ENCODE peak calls at places on chromosomes 16 and 17, in six cellular contexts. One of them, this sample, is unnamed.

GRCh38 chr16:22321340-22322001 is 24.3 kb downstream of the POLR3E start:
- DNase-seq in thoracic aorta: no peak
- DNase-seq in suprapubic skin: no peak
- DNase-seq in sigmoid colon: peak; percentile 86
- DNase-seq in prostate gland: peak; percentile 77
- DNase-seq in HCT116: peak; percentile 24
- DNase-seq in this sample: no peak

GRCh38 chr17:59094921-59095530 is 11.7 kb downstream of the TRIM37 start:
- DNase-seq in suprapubic skin: no peak
- DNase-seq in sigmoid colon: no peak
- DNase-seq in HCT116: no peak
- DNase-seq in prostate gland: no peak
- DNase-seq in thoracic aorta: no peak
- DNase-seq in this sample: no peak

GRCh38 chr16:66357523-66357928 is 9.0 kb upstream of the CDH5 start:
- DNase-seq in thoracic aorta: no peak
- DNase-seq in sigmoid colon: peak; percentile 75
- DNase-seq in suprapubic skin: no peak
- DNase-seq in prostate gland: peak; percentile 36
- DNase-seq in HCT116: peak; percentile 72
- DNase-seq in this sample: no peak

GRCh38 chr16:54931041-54931756 is 534 bp downstream of the IRX5 start:
- DNase-seq in HCT116: no peak
- DNase-seq in thoracic aorta: no peak
- DNase-seq in suprapubic skin: peak; percentile 72
- DNase-seq in sigmoid colon: no peak
- DNase-seq in prostate gland: no peak
- DNase-seq in this sample: no peak

GRCh38 chr17:44119062-44119461 is 4.4 kb downstream of the HDAC5 start:
- DNase-seq in sigmoid colon: no peak
- DNase-seq in suprapubic skin: no peak
- DNase-seq in thoracic aorta: no peak
- DNase-seq in prostate gland: no peak
- DNase-seq in HCT116: no peak
- DNase-seq in this sample: no peak

GRCh38 chr16:56985288-56985961 is 3.9 kb upstream of the NLRC5 start:
- DNase-seq in thoracic aorta: peak; percentile 36
- DNase-seq in HCT116: peak; percentile 62
- DNase-seq in sigmoid colon: peak; percentile 87
- DNase-seq in prostate gland: no peak
- DNase-seq in suprapubic skin: peak; percentile 86
- DNase-seq in this sample: peak; percentile 88

GRCh38 chr16:13134843-13135242 is 233.4 kb downstream of the SHISA9 start:
- DNase-seq in HCT116: no peak
- DNase-seq in sigmoid colon: no peak
- DNase-seq in suprapubic skin: no peak
- DNase-seq in thoracic aorta: no peak
- DNase-seq in prostate gland: no peak
- DNase-seq in this sample: no peak

GRCh38 chr17:78654230-78654824 is 77.1 kb upstream of the DNAH17 start:
- DNase-seq in HCT116: no peak
- DNase-seq in prostate gland: no peak
- DNase-seq in thoracic aorta: no peak
- DNase-seq in suprapubic skin: no peak
- DNase-seq in sigmoid colon: no peak
- DNase-seq in this sample: no peak

GRCh38 chr17:27381007-27381501 is 75.2 kb upstream of the KSR1 start:
- DNase-seq in HCT116: peak; percentile 74
- DNase-seq in prostate gland: peak; percentile 12
- DNase-seq in sigmoid colon: peak; percentile 68
- DNase-seq in suprapubic skin: peak; percentile 78
- DNase-seq in thoracic aorta: no peak
- DNase-seq in this sample: no peak

GRCh38 chr16:22670551-22670970 is 143.4 kb upstream of the HS3ST2 start:
- DNase-seq in sigmoid colon: peak; percentile 65
- DNase-seq in HCT116: peak; percentile 65
- DNase-seq in suprapubic skin: no peak
- DNase-seq in prostate gland: no peak
- DNase-seq in thoracic aorta: no peak
- DNase-seq in this sample: no peak

GRCh38 chr17:48546187-48546923 is 1.4 kb upstream of the HOXB2 start:
- DNase-seq in prostate gland: no peak
- DNase-seq in sigmoid colon: peak; percentile 79
- DNase-seq in thoracic aorta: no peak
- DNase-seq in suprapubic skin: no peak
- DNase-seq in HCT116: no peak
- DNase-seq in this sample: no peak

GRCh38 chr17:8142887-8143580 is 9.2 kb downstream of the PER1 start:
- DNase-seq in sigmoid colon: peak; percentile 66
- DNase-seq in HCT116: no peak
- DNase-seq in suprapubic skin: peak; percentile 76
- DNase-seq in thoracic aorta: no peak
- DNase-seq in prostate gland: no peak
- DNase-seq in this sample: no peak

GRCh38 chr17:1244606-1245012 is 25.6 kb upstream of the BHLHA9 start:
- DNase-seq in prostate gland: no peak
- DNase-seq in HCT116: no peak
- DNase-seq in sigmoid colon: no peak
- DNase-seq in suprapubic skin: no peak
- DNase-seq in thoracic aorta: no peak
- DNase-seq in this sample: no peak

GRCh38 chr16:87956771-87957279 is 5.6 kb downstream of the BANP start:
- DNase-seq in prostate gland: no peak
- DNase-seq in HCT116: no peak
- DNase-seq in thoracic aorta: no peak
- DNase-seq in sigmoid colon: no peak
- DNase-seq in suprapubic skin: no peak
- DNase-seq in this sample: no peak

GRCh38 chr16:80085606-80086005 is 455.2 kb upstream of the DYNLRB2 start:
- DNase-seq in prostate gland: no peak
- DNase-seq in sigmoid colon: no peak
- DNase-seq in thoracic aorta: no peak
- DNase-seq in HCT116: no peak
- DNase-seq in suprapubic skin: no peak
- DNase-seq in this sample: no peak

GRCh38 chr17:79804856-79805696 is 8.2 kb upstream of the CBX8 start:
- DNase-seq in prostate gland: no peak
- DNase-seq in HCT116: no peak
- DNase-seq in suprapubic skin: no peak
- DNase-seq in thoracic aorta: no peak
- DNase-seq in sigmoid colon: no peak
- DNase-seq in this sample: no peak

GRCh38 chr16:55478827-55479559 is at the start of gene MMP2:
- DNase-seq in thoracic aorta: no peak
- DNase-seq in suprapubic skin: peak; percentile 89
- DNase-seq in sigmoid colon: peak; percentile 93
- DNase-seq in HCT116: no peak
- DNase-seq in prostate gland: no peak
- DNase-seq in this sample: peak; percentile 85

GRCh38 chr17:2179615-2180295 is 123.8 kb downstream of the SMG6 start:
- DNase-seq in HCT116: no peak
- DNase-seq in suprapubic skin: peak; percentile 82
- DNase-seq in thoracic aorta: peak; percentile 60
- DNase-seq in sigmoid colon: peak; percentile 96
- DNase-seq in prostate gland: peak; percentile 51
- DNase-seq in this sample: peak; percentile 85

GRCh38 chr17:60602385-60602742 is 2.4 kb downstream of the PPM1D start:
- DNase-seq in prostate gland: no peak
- DNase-seq in HCT116: no peak
- DNase-seq in sigmoid colon: no peak
- DNase-seq in thoracic aorta: no peak
- DNase-seq in suprapubic skin: no peak
- DNase-seq in this sample: no peak

GRCh38 chr16:75614247-75614897 is 8.7 kb downstream of the ADAT1 start:
- DNase-seq in sigmoid colon: no peak
- DNase-seq in thoracic aorta: no peak
- DNase-seq in suprapubic skin: no peak
- DNase-seq in HCT116: no peak
- DNase-seq in prostate gland: no peak
- DNase-seq in this sample: no peak

GRCh38 chr17:80594666-80595269 is 50.1 kb downstream of the RPTOR start:
- DNase-seq in prostate gland: no peak
- DNase-seq in thoracic aorta: no peak
- DNase-seq in HCT116: no peak
- DNase-seq in sigmoid colon: no peak
- DNase-seq in suprapubic skin: no peak
- DNase-seq in this sample: no peak

DNA sequence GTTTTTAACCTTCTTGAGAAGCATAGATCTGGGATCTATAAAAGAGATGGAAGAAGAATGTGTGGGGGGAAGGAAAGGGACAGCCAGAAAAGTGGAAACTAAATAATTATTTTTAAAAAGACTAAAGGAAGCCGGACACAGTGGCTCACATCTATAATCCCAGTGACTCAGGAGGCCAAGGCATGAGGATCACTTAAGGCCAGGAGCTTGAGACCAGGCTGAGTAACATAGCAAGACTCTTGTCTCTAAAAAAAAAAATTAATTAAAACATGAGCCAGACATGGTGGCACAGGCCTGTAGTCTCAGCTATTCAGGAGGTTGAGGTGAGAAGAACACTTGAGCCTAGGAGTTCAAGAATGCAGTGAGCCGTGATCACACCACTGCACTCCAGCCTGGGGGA is 335.1 kb downstream of the GRIN2A start:
- DNase-seq in suprapubic skin: no peak
- DNase-seq in prostate gland: no peak
- DNase-seq in HCT116: no peak
- DNase-seq in thoracic aorta: no peak
- DNase-seq in sigmoid colon: no peak
- DNase-seq in this sample: no peak
- H3K4me1 ChIP-seq in suprapubic skin: no peaks in the 10 kb centered on the region
- H3K4me1 ChIP-seq in prostate gland: peaks cover 3% of the 10 kb centered on the region
- H3K4me1 ChIP-seq in HCT116: no peaks in the 10 kb centered on the region
- H3K4me1 ChIP-seq in thoracic aorta: no peaks in the 10 kb centered on the region
- H3K4me1 ChIP-seq in sigmoid colon: no peaks in the 10 kb centered on the region
- H3K4me1 ChIP-seq in this sample: no peaks in the 10 kb centered on the region

GRCh38 chr16:47395733-47396503 is 64.9 kb downstream of the ITFG1 start:
- DNase-seq in thoracic aorta: no peak
- DNase-seq in prostate gland: no peak
- DNase-seq in HCT116: no peak
- DNase-seq in sigmoid colon: no peak
- DNase-seq in suprapubic skin: no peak
- DNase-seq in this sample: no peak
- H3K4me3 ChIP-seq in thoracic aorta: no peak overlapping the region
- H3K4me3 ChIP-seq in prostate gland: no peak overlapping the region
- H3K4me3 ChIP-seq in HCT116: no peak overlapping the region
- H3K4me3 ChIP-seq in sigmoid colon: no peak overlapping the region
- H3K4me3 ChIP-seq in suprapubic skin: no peak overlapping the region
- H3K4me3 ChIP-seq in this sample: no peak overlapping the region

DNA sequence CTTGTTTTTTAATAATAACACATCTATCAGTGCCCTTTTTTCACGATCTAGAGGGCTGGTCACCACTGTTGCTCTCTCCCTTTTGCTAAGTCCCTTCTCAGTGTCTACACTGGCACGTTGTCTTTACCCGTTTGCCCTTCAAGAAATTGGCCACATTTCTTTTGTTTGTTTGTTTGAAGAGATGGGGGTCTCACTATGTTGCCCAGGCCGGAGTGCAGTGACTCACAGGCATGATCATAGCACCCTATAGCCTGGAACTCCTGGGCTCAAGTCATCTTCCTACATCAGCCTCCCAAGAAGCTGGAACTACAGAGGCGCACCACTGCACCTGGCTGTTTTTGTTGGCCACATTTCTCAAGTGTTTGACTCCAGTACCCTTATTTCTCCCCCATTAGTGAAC is 138.0 kb upstream of the AXIN2 start:
- DNase-seq in suprapubic skin: no peak
- DNase-seq in prostate gland: no peak
- DNase-seq in thoracic aorta: no peak
- DNase-seq in sigmoid colon: no peak
- DNase-seq in HCT116: no peak
- DNase-seq in this sample: no peak
- H3K27ac ChIP-seq in suprapubic skin: no peak overlapping the region
- H3K27ac ChIP-seq in prostate gland: no peak overlapping the region
- H3K27ac ChIP-seq in thoracic aorta: no peak overlapping the region
- H3K27ac ChIP-seq in sigmoid colon: no peak overlapping the region
- H3K27ac ChIP-seq in HCT116: no peak overlapping the region
- H3K27ac ChIP-seq in this sample: no peak overlapping the region

GRCh38 chr16:9094008-9094846 is 2.8 kb downstream of the HAPSTR1 start:
- DNase-seq in sigmoid colon: no peak
- DNase-seq in prostate gland: no peak
- DNase-seq in thoracic aorta: no peak
- DNase-seq in HCT116: no peak
- DNase-seq in suprapubic skin: no peak
- DNase-seq in this sample: no peak
- H3K4me1 ChIP-seq in sigmoid colon: peaks cover 71% of the 10 kb centered on the region
- H3K4me1 ChIP-seq in prostate gland: peaks cover 24% of the 10 kb centered on the region
- H3K4me1 ChIP-seq in thoracic aorta: peaks cover 55% of the 10 kb centered on the region
- H3K4me1 ChIP-seq in HCT116: peaks cover 27% of the 10 kb centered on the region
- H3K4me1 ChIP-seq in suprapubic skin: peaks cover 73% of the 10 kb centered on the region
- H3K4me1 ChIP-seq in this sample: peaks cover 17% of the 10 kb centered on the region

GRCh38 chr16:2026461-2027023 is at the start of gene NHERF2:
- DNase-seq in sigmoid colon: no peak
- DNase-seq in thoracic aorta: no peak
- DNase-seq in suprapubic skin: no peak
- DNase-seq in prostate gland: peak; percentile 53
- DNase-seq in HCT116: no peak
- DNase-seq in this sample: no peak
- H3K4me3 ChIP-seq in sigmoid colon: peak within 1 kb of the TSS; percentile 68
- H3K4me3 ChIP-seq in thoracic aorta: peak within 1 kb of the TSS; percentile 90
- H3K4me3 ChIP-seq in suprapubic skin: peak within 1 kb of the TSS; percentile 75
- H3K4me3 ChIP-seq in prostate gland: peak within 1 kb of the TSS; percentile 73
- H3K4me3 ChIP-seq in HCT116: peak within 1 kb of the TSS; percentile 60
- H3K4me3 ChIP-seq in this sample: peak within 1 kb of the TSS; percentile 90

GRCh38 chr17:62616993-62617893 is 10.2 kb upstream of the MRC2 start:
- DNase-seq in HCT116: no peak
- DNase-seq in suprapubic skin: no peak
- DNase-seq in thoracic aorta: no peak
- DNase-seq in prostate gland: no peak
- DNase-seq in sigmoid colon: no peak
- DNase-seq in this sample: no peak
- H3K27ac ChIP-seq in HCT116: no peak overlapping the region
- H3K27ac ChIP-seq in suprapubic skin: no peak overlapping the region
- H3K27ac ChIP-seq in thoracic aorta: no peak overlapping the region
- H3K27ac ChIP-seq in prostate gland: no peak overlapping the region
- H3K27ac ChIP-seq in sigmoid colon: no peak overlapping the region
- H3K27ac ChIP-seq in this sample: no peak overlapping the region

GRCh38 chr16:48613061-48613957 is 3.3 kb upstream of the N4BP1 start:
- DNase-seq in prostate gland: no peak
- DNase-seq in sigmoid colon: no peak
- DNase-seq in thoracic aorta: no peak
- DNase-seq in HCT116: no peak
- DNase-seq in suprapubic skin: no peak
- DNase-seq in this sample: no peak
- H3K4me1 ChIP-seq in prostate gland: peaks cover 2% of the 10 kb centered on the region
- H3K4me1 ChIP-seq in sigmoid colon: peaks cover 21% of the 10 kb centered on the region
- H3K4me1 ChIP-seq in thoracic aorta: peaks cover 11% of the 10 kb centered on the region
- H3K4me1 ChIP-seq in HCT116: peaks cover 11% of the 10 kb centered on the region
- H3K4me1 ChIP-seq in suprapubic skin: peaks cover 46% of the 10 kb centered on the region
- H3K4me1 ChIP-seq in this sample: peaks cover 4% of the 10 kb centered on the region

GRCh38 chr16:30780021-30780420 is 7.0 kb downstream of the ZNF629 start:
- DNase-seq in prostate gland: no peak
- DNase-seq in HCT116: no peak
- DNase-seq in suprapubic skin: no peak
- DNase-seq in thoracic aorta: no peak
- DNase-seq in sigmoid colon: no peak
- DNase-seq in this sample: no peak
- H3K4me3 ChIP-seq in prostate gland: no peak overlapping the region
- H3K4me3 ChIP-seq in HCT116: no peak overlapping the region
- H3K4me3 ChIP-seq in suprapubic skin: no peak overlapping the region
- H3K4me3 ChIP-seq in thoracic aorta: no peak overlapping the region
- H3K4me3 ChIP-seq in sigmoid colon: no peak overlapping the region
- H3K4me3 ChIP-seq in this sample: no peak overlapping the region